ENCODE peak calls at places on chromosomes 4 and X, in ten cellular contexts. R is fibroblast of the aortic adventitia, B is heart right ventricle, U is astrocyte, D is GM06990, L is mammary epithelial cell, X is OCI-LY7, K is stomach, I is choroid plexus epithelial cell, C is HL-60. Q is an unnamed sample.

GRCh38 chrX:153398275-153398960 is 2.7 kb downstream of the PNMA6E start:
- DNase-seq in K (no peak), R (no peak), D (no peak), U (no peak), L (no peak), X (no peak), B (no peak), I (no peak), C (no peak), Q (no peak)

GRCh38 chr4:44984083-44984482 is 257.7 kb upstream of the GNPDA2 start:
- DNase-seq in X (no peak), B (no peak), C (no peak), K (no peak), U (no peak), I (no peak), D (no peak), L (peak; percentile 35), R (no peak), Q (no peak)

GRCh38 chrX:130878350-130879341 is 24.4 kb downstream of the ENOX2 start:
- DNase-seq in L (peak; percentile 85), B (no peak), D (no peak), U (peak; percentile 89), I (peak; percentile 84), R (peak; percentile 93), K (peak; percentile 68), X (no peak), C (no peak), Q (no peak)

GRCh38 chrX:26100421-26100920 is 37.7 kb upstream of the MAGEB18 start:
- DNase-seq in U (no peak), K (no peak), I (no peak), R (peak; percentile 0), D (no peak), C (no peak), X (no peak), L (no peak), B (no peak), Q (no peak)

GRCh38 chr4:133969202-133969873 is 232.3 kb downstream of the PABPC4L start:
- DNase-seq in K (no peak), D (no peak), L (peak; percentile 9), B (peak; percentile 13), R (peak; percentile 4), I (peak; percentile 75), X (no peak), C (no peak), U (peak; percentile 79), Q (no peak)

GRCh38 chr4:137534516-137534915 is 2.2 kb upstream of the PCDH18 start:
- DNase-seq in U (no peak), C (no peak), B (no peak), L (no peak), D (no peak), I (peak; percentile 67), R (peak; percentile 52), K (no peak), X (no peak), Q (no peak)

GRCh38 chr4:99655315-99656081 is 2.1 kb downstream of the C4orf54 start:
- DNase-seq in K (peak; percentile 56), L (peak; percentile 93), R (peak; percentile 60), X (no peak), C (no peak), B (peak; percentile 51), U (peak; percentile 43), D (no peak), I (peak; percentile 31), Q (no peak)

GRCh38 chrX:1885116-1885515 is 270.3 kb downstream of the ASMT start:
- DNase-seq in R (no peak), K (no peak), I (no peak), L (no peak), U (no peak), B (no peak), C (no peak), D (no peak), X (no peak), Q (no peak)

GRCh38 chr4:139024686-139025085 is 9.1 kb downstream of the NOCT start:
- DNase-seq in U (no peak), X (no peak), C (no peak), L (no peak), R (no peak), K (no peak), D (no peak), I (no peak), B (no peak), Q (no peak)

GRCh38 chr4:20916106-20916505 is 215.8 kb downstream of the PACRGL start:
- DNase-seq in R (no peak), C (no peak), D (no peak), X (no peak), L (peak; percentile 1), B (no peak), I (no peak), U (peak; percentile 0), K (no peak), Q (no peak)

GRCh38 chr4:129344058-129344457 is 248.1 kb downstream of the C4orf33 start:
- DNase-seq in C (no peak), X (peak; percentile 28), K (no peak), U (no peak), B (no peak), L (peak; percentile 40), I (peak; percentile 76), R (peak; percentile 20), D (no peak), Q (no peak)

GRCh38 chrX:133745361-133745760 is 240.0 kb downstream of the GPC3 start:
- DNase-seq in U (no peak), B (no peak), K (no peak), D (no peak), X (no peak), L (no peak), C (no peak), R (no peak), I (no peak), Q (no peak)
- TF ChIP-seq CTCF in U (no peak), B (no peak), K (no peak), D (peak; percentile 33), X (no peak), L (no peak), C (no peak), R (no peak), I (no peak), Q (no peak)

GRCh38 chr4:41364871-41365270 is 108.1 kb downstream of the UCHL1 start:
- DNase-seq in C (no peak), X (no peak), D (no peak), B (no peak), U (no peak), L (peak; percentile 9), I (no peak), K (no peak), R (peak; percentile 30), Q (no peak)

GRCh38 chr4:41360214-41360910 is 103.6 kb downstream of the UCHL1 start:
- DNase-seq in B (peak; percentile 85), K (peak; percentile 76), C (no peak), L (peak; percentile 24), X (no peak), R (peak; percentile 29), U (peak; percentile 31), I (peak; percentile 25), D (peak; percentile 12), Q (peak; percentile 65)

GRCh38 chr4:41361831-41362646 is 105.3 kb downstream of the UCHL1 start:
- DNase-seq in K (no peak), X (no peak), R (no peak), L (no peak), I (no peak), D (no peak), C (no peak), U (no peak), B (no peak), Q (no peak)

GRCh38 chr4:41363384-41363981 is 106.8 kb downstream of the UCHL1 start:
- DNase-seq in K (no peak), X (no peak), R (peak; percentile 82), D (no peak), U (peak; percentile 75), I (peak; percentile 22), B (no peak), L (no peak), C (no peak), Q (peak; percentile 43)

DNA sequence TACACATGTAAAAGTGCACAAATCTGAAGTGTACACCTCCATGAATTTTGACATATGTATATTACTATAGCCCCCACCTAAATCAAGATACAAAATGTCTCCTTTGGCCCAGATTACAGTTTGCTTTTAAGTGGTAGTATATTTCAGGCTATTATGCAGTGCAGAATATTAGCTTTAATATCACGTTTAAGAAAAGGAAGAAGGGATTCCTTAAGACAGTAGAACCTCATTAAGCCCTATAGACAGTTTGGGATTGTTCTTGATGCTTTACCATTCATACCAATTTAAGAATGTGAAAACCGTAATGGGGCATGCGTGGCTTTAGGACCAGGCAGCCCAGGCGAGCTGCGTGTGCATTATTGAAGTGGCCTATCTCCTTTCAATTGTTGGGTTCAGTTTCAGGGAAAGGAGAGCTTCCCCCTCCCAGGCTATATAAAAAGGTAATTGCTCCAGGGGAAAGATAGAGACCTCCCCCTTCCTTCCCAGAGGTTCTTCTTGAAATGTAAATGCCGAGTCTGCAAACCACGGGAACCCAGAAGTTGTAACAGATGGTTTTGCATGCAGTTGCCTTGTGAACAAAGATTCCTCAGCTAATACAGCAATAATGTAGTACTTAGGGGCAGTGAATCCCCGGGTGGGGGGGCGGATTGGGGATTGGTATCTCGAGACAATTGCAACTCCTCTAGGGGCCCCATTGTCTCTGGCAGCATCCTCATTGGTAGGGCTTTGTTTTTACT is 106.1 kb downstream of the UCHL1 start:
- DNase-seq in C (no peak), I (no peak), X (no peak), K (no peak), L (no peak), B (no peak), D (no peak), U (no peak), R (no peak), Q (no peak)
- H3K4me3 ChIP-seq in C (no peak overlapping the region), I (no peak overlapping the region), X (no peak overlapping the region), K (peak overlapping the region; percentile 94), L (no peak overlapping the region), B (peak overlapping the region; percentile 94), D (no peak overlapping the region), U (no peak overlapping the region), R (no peak overlapping the region), Q (peak overlapping the region; percentile 82)

DNA sequence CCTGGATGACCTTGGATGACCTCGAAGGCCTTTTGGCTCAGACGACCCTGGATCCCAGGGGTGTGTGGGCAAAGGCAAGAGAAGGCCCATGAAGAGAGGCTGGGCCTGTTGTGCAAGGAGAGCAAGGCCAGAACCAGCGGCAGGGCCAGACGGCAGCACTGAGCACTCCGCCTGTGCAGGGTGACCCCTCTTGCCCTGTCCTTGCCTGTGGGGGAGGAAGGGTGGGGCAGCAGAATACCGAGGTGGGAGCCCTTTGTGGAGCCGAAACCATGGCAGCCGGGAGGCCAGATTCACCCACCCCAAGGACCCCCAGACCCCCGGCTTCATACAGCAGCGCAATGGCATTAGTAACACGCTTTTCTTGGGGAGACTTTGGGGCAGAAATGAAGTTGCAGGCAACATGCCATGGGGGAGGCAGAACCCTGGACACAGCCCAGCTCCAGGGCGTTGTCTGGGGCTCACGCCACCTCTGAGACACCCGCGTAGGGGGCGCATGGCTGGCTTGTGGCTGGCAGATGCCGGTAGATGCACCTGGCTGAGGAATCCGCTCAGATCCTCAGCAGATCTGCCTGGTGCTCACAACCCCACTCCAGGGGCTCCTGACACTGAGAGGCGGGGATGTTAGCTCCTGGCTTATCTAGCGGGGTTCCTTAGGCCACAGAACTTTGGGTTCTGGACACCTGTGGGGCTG is 114.5 kb downstream of the FAM53A start:
- DNase-seq in L (no peak), C (no peak), X (no peak), K (no peak), I (no peak), B (peak; percentile 5), U (no peak), R (no peak), D (no peak), Q (no peak)
- TF ChIP-seq CTCF in L (no peak), C (no peak), X (no peak), K (no peak), I (no peak), B (no peak), U (no peak), R (no peak), D (no peak), Q (no peak)

GRCh38 chr4:169059294-169060201 is 49.5 kb upstream of the CBR4 start:
- DNase-seq in X (no peak), R (peak; percentile 81), K (no peak), B (peak; percentile 20), D (no peak), U (no peak), I (no peak), L (no peak), C (no peak), Q (peak; percentile 38)
- H3K4me3 ChIP-seq in X (no peak overlapping the region), R (no peak overlapping the region), K (no peak overlapping the region), B (peak overlapping the region; percentile 16), D (no peak overlapping the region), U (no peak overlapping the region), I (no peak overlapping the region), L (no peak overlapping the region), C (no peak overlapping the region), Q (no peak overlapping the region)